ENCODE peak calls at places on chromosomes 12 and 14, in ten cellular contexts. One of them, this sample, is unnamed.

GRCh38 chr12:6018265-6018664 is 73.2 kb upstream of the ANO2 start:
- DNase-seq in GM18507: no peak
- DNase-seq in stimulated activated CD4-positive, alpha-beta T cell treated with anti-CD3 and anti-CD28 coated beads, Interleukin-4, amount 100 ng/mL, for 48 hours: no peak
- DNase-seq in T-cell: no peak
- DNase-seq in A172: no peak
- DNase-seq in EL: no peak
- DNase-seq in putamen: no peak
- DNase-seq in cardiac fibroblast: no peak
- DNase-seq in GM12891: no peak
- DNase-seq in HepG2: no peak
- DNase-seq in this sample: no peak

GRCh38 chr12:78315018-78315417 is 484.3 kb downstream of the NAV3 start:
- DNase-seq in GM18507: no peak
- DNase-seq in stimulated activated CD4-positive, alpha-beta T cell treated with anti-CD3 and anti-CD28 coated beads, Interleukin-4, amount 100 ng/mL, for 48 hours: no peak
- DNase-seq in T-cell: no peak
- DNase-seq in A172: no peak
- DNase-seq in EL: no peak
- DNase-seq in putamen: no peak
- DNase-seq in cardiac fibroblast: no peak
- DNase-seq in GM12891: no peak
- DNase-seq in HepG2: no peak
- DNase-seq in this sample: no peak

GRCh38 chr14:23183076-23183475 is 384 bp downstream of the SLC7A8 start:
- DNase-seq in GM18507: no peak
- DNase-seq in stimulated activated CD4-positive, alpha-beta T cell treated with anti-CD3 and anti-CD28 coated beads, Interleukin-4, amount 100 ng/mL, for 48 hours: no peak
- DNase-seq in T-cell: no peak
- DNase-seq in A172: no peak
- DNase-seq in EL: peak; percentile 14
- DNase-seq in putamen: no peak
- DNase-seq in cardiac fibroblast: no peak
- DNase-seq in GM12891: no peak
- DNase-seq in HepG2: no peak
- DNase-seq in this sample: no peak

GRCh38 chr12:57604454-57605307 is at the start of gene DTX3:
- DNase-seq in GM18507: no peak
- DNase-seq in stimulated activated CD4-positive, alpha-beta T cell treated with anti-CD3 and anti-CD28 coated beads, Interleukin-4, amount 100 ng/mL, for 48 hours: no peak
- DNase-seq in T-cell: peak; percentile 33
- DNase-seq in A172: no peak
- DNase-seq in EL: peak; percentile 32
- DNase-seq in putamen: peak; percentile 76
- DNase-seq in cardiac fibroblast: peak; percentile 10
- DNase-seq in GM12891: peak; percentile 62
- DNase-seq in HepG2: no peak
- DNase-seq in this sample: no peak

GRCh38 chr12:114265036-114265435 is 140.9 kb downstream of the TBX5 start:
- DNase-seq in GM18507: no peak
- DNase-seq in stimulated activated CD4-positive, alpha-beta T cell treated with anti-CD3 and anti-CD28 coated beads, Interleukin-4, amount 100 ng/mL, for 48 hours: no peak
- DNase-seq in T-cell: no peak
- DNase-seq in A172: no peak
- DNase-seq in EL: no peak
- DNase-seq in putamen: no peak
- DNase-seq in cardiac fibroblast: no peak
- DNase-seq in GM12891: no peak
- DNase-seq in HepG2: no peak
- DNase-seq in this sample: no peak

GRCh38 chr12:30437616-30438015 is 258.1 kb downstream of the IPO8 start:
- DNase-seq in GM18507: no peak
- DNase-seq in stimulated activated CD4-positive, alpha-beta T cell treated with anti-CD3 and anti-CD28 coated beads, Interleukin-4, amount 100 ng/mL, for 48 hours: no peak
- DNase-seq in T-cell: no peak
- DNase-seq in A172: no peak
- DNase-seq in EL: no peak
- DNase-seq in putamen: no peak
- DNase-seq in cardiac fibroblast: peak; percentile 43
- DNase-seq in GM12891: no peak
- DNase-seq in HepG2: peak; percentile 36
- DNase-seq in this sample: no peak

GRCh38 chr12:70468741-70469140 is 102.7 kb downstream of the KCNMB4 start:
- DNase-seq in GM18507: no peak
- DNase-seq in stimulated activated CD4-positive, alpha-beta T cell treated with anti-CD3 and anti-CD28 coated beads, Interleukin-4, amount 100 ng/mL, for 48 hours: no peak
- DNase-seq in T-cell: no peak
- DNase-seq in A172: no peak
- DNase-seq in EL: no peak
- DNase-seq in putamen: no peak
- DNase-seq in cardiac fibroblast: no peak
- DNase-seq in GM12891: no peak
- DNase-seq in HepG2: no peak
- DNase-seq in this sample: no peak

GRCh38 chr12:71556881-71557280 is 106.8 kb downstream of the ZFC3H1 start:
- DNase-seq in GM18507: no peak
- DNase-seq in stimulated activated CD4-positive, alpha-beta T cell treated with anti-CD3 and anti-CD28 coated beads, Interleukin-4, amount 100 ng/mL, for 48 hours: no peak
- DNase-seq in T-cell: no peak
- DNase-seq in A172: peak; percentile 95
- DNase-seq in EL: peak; percentile 96
- DNase-seq in putamen: no peak
- DNase-seq in cardiac fibroblast: peak; percentile 90
- DNase-seq in GM12891: no peak
- DNase-seq in HepG2: peak; percentile 18
- DNase-seq in this sample: no peak

GRCh38 chr14:58978336-58978735 is 210.1 kb upstream of the DAAM1 start:
- DNase-seq in GM18507: no peak
- DNase-seq in stimulated activated CD4-positive, alpha-beta T cell treated with anti-CD3 and anti-CD28 coated beads, Interleukin-4, amount 100 ng/mL, for 48 hours: no peak
- DNase-seq in T-cell: no peak
- DNase-seq in A172: no peak
- DNase-seq in EL: peak; percentile 19
- DNase-seq in putamen: no peak
- DNase-seq in cardiac fibroblast: no peak
- DNase-seq in GM12891: no peak
- DNase-seq in HepG2: no peak
- DNase-seq in this sample: no peak

GRCh38 chr12:53345486-53346195 is 9.5 kb upstream of the SP7 start:
- DNase-seq in GM18507: no peak
- DNase-seq in stimulated activated CD4-positive, alpha-beta T cell treated with anti-CD3 and anti-CD28 coated beads, Interleukin-4, amount 100 ng/mL, for 48 hours: no peak
- DNase-seq in T-cell: no peak
- DNase-seq in A172: no peak
- DNase-seq in EL: peak; percentile 36
- DNase-seq in putamen: no peak
- DNase-seq in cardiac fibroblast: peak; percentile 64
- DNase-seq in GM12891: no peak
- DNase-seq in HepG2: no peak
- DNase-seq in this sample: no peak

GRCh38 chr14:75999511-76000190 is 14.1 kb downstream of the IFT43 start:
- DNase-seq in GM18507: no peak
- DNase-seq in stimulated activated CD4-positive, alpha-beta T cell treated with anti-CD3 and anti-CD28 coated beads, Interleukin-4, amount 100 ng/mL, for 48 hours: no peak
- DNase-seq in T-cell: no peak
- DNase-seq in A172: no peak
- DNase-seq in EL: no peak
- DNase-seq in putamen: no peak
- DNase-seq in cardiac fibroblast: no peak
- DNase-seq in GM12891: no peak
- DNase-seq in HepG2: no peak
- DNase-seq in this sample: no peak

GRCh38 chr12:63294327-63294632 is 143.3 kb upstream of the AVPR1A start:
- DNase-seq in GM18507: no peak
- DNase-seq in stimulated activated CD4-positive, alpha-beta T cell treated with anti-CD3 and anti-CD28 coated beads, Interleukin-4, amount 100 ng/mL, for 48 hours: no peak
- DNase-seq in T-cell: no peak
- DNase-seq in A172: peak; percentile 75
- DNase-seq in EL: peak; percentile 63
- DNase-seq in putamen: no peak
- DNase-seq in cardiac fibroblast: peak; percentile 92
- DNase-seq in GM12891: no peak
- DNase-seq in HepG2: peak; percentile 76
- DNase-seq in this sample: no peak

GRCh38 chr12:574475-575128 is 88.6 kb downstream of the NINJ2 start:
- DNase-seq in GM18507: no peak
- DNase-seq in stimulated activated CD4-positive, alpha-beta T cell treated with anti-CD3 and anti-CD28 coated beads, Interleukin-4, amount 100 ng/mL, for 48 hours: no peak
- DNase-seq in T-cell: no peak
- DNase-seq in A172: no peak
- DNase-seq in EL: peak; percentile 9
- DNase-seq in putamen: no peak
- DNase-seq in cardiac fibroblast: peak; percentile 48
- DNase-seq in GM12891: no peak
- DNase-seq in HepG2: peak; percentile 68
- DNase-seq in this sample: no peak

GRCh38 chr14:92993302-92993701 is 70.4 kb downstream of the CHGA start:
- DNase-seq in GM18507: no peak
- DNase-seq in stimulated activated CD4-positive, alpha-beta T cell treated with anti-CD3 and anti-CD28 coated beads, Interleukin-4, amount 100 ng/mL, for 48 hours: no peak
- DNase-seq in T-cell: no peak
- DNase-seq in A172: no peak
- DNase-seq in EL: no peak
- DNase-seq in putamen: no peak
- DNase-seq in cardiac fibroblast: no peak
- DNase-seq in GM12891: no peak
- DNase-seq in HepG2: peak; percentile 77
- DNase-seq in this sample: no peak

GRCh38 chr12:105822131-105823103 is 316.3 kb downstream of the NUAK1 start:
- DNase-seq in GM18507: no peak
- DNase-seq in stimulated activated CD4-positive, alpha-beta T cell treated with anti-CD3 and anti-CD28 coated beads, Interleukin-4, amount 100 ng/mL, for 48 hours: no peak
- DNase-seq in T-cell: no peak
- DNase-seq in A172: no peak
- DNase-seq in EL: no peak
- DNase-seq in putamen: no peak
- DNase-seq in cardiac fibroblast: no peak
- DNase-seq in GM12891: no peak
- DNase-seq in HepG2: no peak
- DNase-seq in this sample: no peak

GRCh38 chr14:68612049-68612448 is 180.8 kb downstream of the ZFP36L1 start:
- DNase-seq in GM18507: no peak
- DNase-seq in stimulated activated CD4-positive, alpha-beta T cell treated with anti-CD3 and anti-CD28 coated beads, Interleukin-4, amount 100 ng/mL, for 48 hours: no peak
- DNase-seq in T-cell: no peak
- DNase-seq in A172: no peak
- DNase-seq in EL: no peak
- DNase-seq in putamen: no peak
- DNase-seq in cardiac fibroblast: peak; percentile 41
- DNase-seq in GM12891: no peak
- DNase-seq in HepG2: no peak
- DNase-seq in this sample: no peak

GRCh38 chr12:29569392-29569791 is 71.9 kb upstream of the OVCH1 start:
- DNase-seq in GM18507: no peak
- DNase-seq in stimulated activated CD4-positive, alpha-beta T cell treated with anti-CD3 and anti-CD28 coated beads, Interleukin-4, amount 100 ng/mL, for 48 hours: no peak
- DNase-seq in T-cell: no peak
- DNase-seq in A172: peak; percentile 25
- DNase-seq in EL: no peak
- DNase-seq in putamen: no peak
- DNase-seq in cardiac fibroblast: peak; percentile 82
- DNase-seq in GM12891: no peak
- DNase-seq in HepG2: no peak
- DNase-seq in this sample: no peak

GRCh38 chr12:118398878-118399277 is 22.5 kb downstream of the SUDS3 start:
- DNase-seq in GM18507: no peak
- DNase-seq in stimulated activated CD4-positive, alpha-beta T cell treated with anti-CD3 and anti-CD28 coated beads, Interleukin-4, amount 100 ng/mL, for 48 hours: no peak
- DNase-seq in T-cell: no peak
- DNase-seq in A172: no peak
- DNase-seq in EL: peak; percentile 23
- DNase-seq in putamen: no peak
- DNase-seq in cardiac fibroblast: peak; percentile 19
- DNase-seq in GM12891: no peak
- DNase-seq in HepG2: no peak
- DNase-seq in this sample: no peak

GRCh38 chr14:89320381-89321000 is 96.5 kb downstream of the FOXN3 start:
- DNase-seq in GM18507: no peak
- DNase-seq in stimulated activated CD4-positive, alpha-beta T cell treated with anti-CD3 and anti-CD28 coated beads, Interleukin-4, amount 100 ng/mL, for 48 hours: no peak
- DNase-seq in T-cell: no peak
- DNase-seq in A172: no peak
- DNase-seq in EL: peak; percentile 20
- DNase-seq in putamen: no peak
- DNase-seq in cardiac fibroblast: no peak
- DNase-seq in GM12891: no peak
- DNase-seq in HepG2: no peak
- DNase-seq in this sample: no peak

GRCh38 chr14:72808564-72808963 is 85.3 kb downstream of the DPF3 start:
- DNase-seq in GM18507: no peak
- DNase-seq in stimulated activated CD4-positive, alpha-beta T cell treated with anti-CD3 and anti-CD28 coated beads, Interleukin-4, amount 100 ng/mL, for 48 hours: no peak
- DNase-seq in T-cell: no peak
- DNase-seq in A172: no peak
- DNase-seq in EL: no peak
- DNase-seq in putamen: no peak
- DNase-seq in cardiac fibroblast: no peak
- DNase-seq in GM12891: no peak
- DNase-seq in HepG2: no peak
- DNase-seq in this sample: no peak

GRCh38 chr14:54686219-54686870 is 119.4 kb downstream of the SAMD4A start:
- DNase-seq in GM18507: no peak
- DNase-seq in stimulated activated CD4-positive, alpha-beta T cell treated with anti-CD3 and anti-CD28 coated beads, Interleukin-4, amount 100 ng/mL, for 48 hours: no peak
- DNase-seq in T-cell: no peak
- DNase-seq in A172: peak; percentile 70
- DNase-seq in EL: peak; percentile 93
- DNase-seq in putamen: peak; percentile 73
- DNase-seq in cardiac fibroblast: peak; percentile 92
- DNase-seq in GM12891: no peak
- DNase-seq in HepG2: no peak
- DNase-seq in this sample: no peak

GRCh38 chr14:54106802-54107377 is 150.3 kb upstream of the BMP4 start:
- DNase-seq in GM18507: no peak
- DNase-seq in stimulated activated CD4-positive, alpha-beta T cell treated with anti-CD3 and anti-CD28 coated beads, Interleukin-4, amount 100 ng/mL, for 48 hours: no peak
- DNase-seq in T-cell: no peak
- DNase-seq in A172: peak; percentile 16
- DNase-seq in EL: peak; percentile 72
- DNase-seq in putamen: no peak
- DNase-seq in cardiac fibroblast: peak; percentile 28
- DNase-seq in GM12891: no peak
- DNase-seq in HepG2: peak; percentile 63
- DNase-seq in this sample: no peak

GRCh38 chr14:22226381-22226780 is 362.6 kb downstream of the DAD1 start:
- DNase-seq in GM18507: no peak
- DNase-seq in stimulated activated CD4-positive, alpha-beta T cell treated with anti-CD3 and anti-CD28 coated beads, Interleukin-4, amount 100 ng/mL, for 48 hours: no peak
- DNase-seq in T-cell: no peak
- DNase-seq in A172: no peak
- DNase-seq in EL: peak; percentile 6
- DNase-seq in putamen: no peak
- DNase-seq in cardiac fibroblast: peak; percentile 44
- DNase-seq in GM12891: no peak
- DNase-seq in HepG2: no peak
- DNase-seq in this sample: peak; percentile 8

GRCh38 chr14:57182760-57183503 is 85.8 kb downstream of the EXOC5 start:
- DNase-seq in GM18507: no peak
- DNase-seq in stimulated activated CD4-positive, alpha-beta T cell treated with anti-CD3 and anti-CD28 coated beads, Interleukin-4, amount 100 ng/mL, for 48 hours: no peak
- DNase-seq in T-cell: no peak
- DNase-seq in A172: no peak
- DNase-seq in EL: peak; percentile 11
- DNase-seq in putamen: no peak
- DNase-seq in cardiac fibroblast: peak; percentile 26
- DNase-seq in GM12891: no peak
- DNase-seq in HepG2: peak; percentile 15
- DNase-seq in this sample: no peak

GRCh38 chr14:27366596-27366995 is 768.8 kb upstream of the NOVA1 start:
- DNase-seq in GM18507: no peak
- DNase-seq in stimulated activated CD4-positive, alpha-beta T cell treated with anti-CD3 and anti-CD28 coated beads, Interleukin-4, amount 100 ng/mL, for 48 hours: no peak
- DNase-seq in T-cell: no peak
- DNase-seq in A172: no peak
- DNase-seq in EL: no peak
- DNase-seq in putamen: no peak
- DNase-seq in cardiac fibroblast: peak; percentile 65
- DNase-seq in GM12891: no peak
- DNase-seq in HepG2: no peak
- DNase-seq in this sample: no peak

GRCh38 chr12:44246481-44247105 is 410.7 kb downstream of the TMEM117 start:
- DNase-seq in GM18507: no peak
- DNase-seq in stimulated activated CD4-positive, alpha-beta T cell treated with anti-CD3 and anti-CD28 coated beads, Interleukin-4, amount 100 ng/mL, for 48 hours: no peak
- DNase-seq in T-cell: no peak
- DNase-seq in A172: no peak
- DNase-seq in EL: no peak
- DNase-seq in putamen: no peak
- DNase-seq in cardiac fibroblast: no peak
- DNase-seq in GM12891: no peak
- DNase-seq in HepG2: no peak
- DNase-seq in this sample: no peak

GRCh38 chr12:25332143-25332542 is 81.4 kb upstream of the KRAS start:
- DNase-seq in GM18507: no peak
- DNase-seq in stimulated activated CD4-positive, alpha-beta T cell treated with anti-CD3 and anti-CD28 coated beads, Interleukin-4, amount 100 ng/mL, for 48 hours: no peak
- DNase-seq in T-cell: no peak
- DNase-seq in A172: no peak
- DNase-seq in EL: no peak
- DNase-seq in putamen: no peak
- DNase-seq in cardiac fibroblast: no peak
- DNase-seq in GM12891: no peak
- DNase-seq in HepG2: no peak
- DNase-seq in this sample: no peak

GRCh38 chr14:73235531-73236155 is 1.7 kb upstream of the PAPLN start:
- DNase-seq in GM18507: no peak
- DNase-seq in stimulated activated CD4-positive, alpha-beta T cell treated with anti-CD3 and anti-CD28 coated beads, Interleukin-4, amount 100 ng/mL, for 48 hours: no peak
- DNase-seq in T-cell: no peak
- DNase-seq in A172: no peak
- DNase-seq in EL: no peak
- DNase-seq in putamen: no peak
- DNase-seq in cardiac fibroblast: peak; percentile 46
- DNase-seq in GM12891: no peak
- DNase-seq in HepG2: no peak
- DNase-seq in this sample: no peak